ENCODE peak calls at places on chromosomes 11 and 22, in six cellular contexts. Y, E, M, A, N and P are unnamed samples.

GRCh38 chr11:86056262-86056911 is 12.5 kb downstream of the PICALM start:
- DNase-seq in Y (no peak), E (no peak), M (no peak), A (no peak), N (no peak), P (no peak)

GRCh38 chr22:36467946-36468345 is 13.5 kb downstream of the TXN2 start:
- DNase-seq in Y (no peak), E (peak), M (peak), A (no peak), N (no peak), P (peak)

GRCh38 chr11:122863704-122864326 is 18.7 kb upstream of the JHY start:
- DNase-seq in Y (peak), E (no peak), M (peak), A (no peak), N (no peak), P (peak)

GRCh38 chr11:125679397-125679796 is 1.2 kb downstream of the ACRV1 start:
- DNase-seq in Y (no peak), E (no peak), M (no peak), A (no peak), N (no peak), P (no peak)

GRCh38 chr11:83815736-83816135 is 529.6 kb upstream of the CCDC90B start:
- DNase-seq in Y (no peak), E (no peak), M (peak), A (no peak), N (no peak), P (peak)

GRCh38 chr11:92424281-92424680 is 199.7 kb downstream of the FAT3 start:
- DNase-seq in Y (no peak), E (no peak), M (no peak), A (no peak), N (no peak), P (peak)

GRCh38 chr11:35389897-35390462 is 29.4 kb downstream of the SLC1A2 start:
- DNase-seq in Y (no peak), E (no peak), M (peak), A (no peak), N (peak), P (no peak)

GRCh38 chr11:1157645-1158591 is at the start of gene MUC5AC:
- DNase-seq in Y (no peak), E (peak), M (no peak), A (no peak), N (no peak), P (no peak)

GRCh38 chr11:45087761-45088160 is 58.7 kb upstream of the PRDM11 start:
- DNase-seq in Y (no peak), E (no peak), M (no peak), A (no peak), N (no peak), P (no peak)

GRCh38 chr11:19955660-19956059 is 204.6 kb downstream of the DBX1 start:
- DNase-seq in Y (no peak), E (no peak), M (no peak), A (no peak), N (no peak), P (no peak)

GRCh38 chr22:27626675-27627443 is 174.7 kb downstream of the MN1 start:
- DNase-seq in Y (no peak), E (no peak), M (peak), A (no peak), N (no peak), P (no peak)

GRCh38 chr11:45382133-45382878 is 96.2 kb upstream of the SYT13 start:
- DNase-seq in Y (no peak), E (no peak), M (no peak), A (no peak), N (no peak), P (no peak)

GRCh38 chr11:112780351-112781043 is 180.7 kb upstream of the NCAM1 start:
- DNase-seq in Y (no peak), E (no peak), M (peak), A (no peak), N (no peak), P (no peak)

GRCh38 chr22:21796863-21797262 is 61.3 kb upstream of the YPEL1 start:
- DNase-seq in Y (no peak), E (no peak), M (peak), A (no peak), N (peak), P (no peak)

GRCh38 chr22:23245045-23245798 is 64.9 kb downstream of the BCR start:
- DNase-seq in Y (no peak), E (no peak), M (peak), A (no peak), N (no peak), P (peak)

GRCh38 chr22:19292262-19293230 is 1.0 kb upstream of the CLTCL1 start:
- DNase-seq in Y (no peak), E (peak), M (peak), A (no peak), N (peak), P (peak)

GRCh38 chr22:41367039-41367679 is 14.6 kb upstream of the TEF start:
- DNase-seq in Y (peak), E (peak), M (peak), A (peak), N (peak), P (peak)

GRCh38 chr22:22060200-22061084 is 77.9 kb upstream of the TOP3B start:
- DNase-seq in Y (peak), E (no peak), M (peak), A (no peak), N (no peak), P (peak)

GRCh38 chr11:2810401-2811205 is 75.0 kb downstream of the CDKN1C start:
- DNase-seq in Y (no peak), E (peak), M (no peak), A (no peak), N (no peak), P (no peak)

GRCh38 chr11:117384045-117384444 is 56.4 kb downstream of the CEP164 start:
- DNase-seq in Y (no peak), E (no peak), M (peak), A (no peak), N (no peak), P (peak)

GRCh38 chr11:15589070-15589626 is 474.4 kb downstream of the INSC start:
- DNase-seq in Y (no peak), E (no peak), M (no peak), A (no peak), N (no peak), P (no peak)
- TF ChIP-seq CTCF in Y (no peak), E (no peak), M (no peak), A (no peak), N (no peak), P (no peak)

GRCh38 chr11:47187723-47188122 is 1.5 kb upstream of the PACSIN3 start:
- DNase-seq in Y (peak), E (no peak), M (no peak), A (no peak), N (no peak), P (no peak)

GRCh38 chr11:47186076-47186936 is at the start of gene PACSIN3:
- DNase-seq in Y (peak), E (peak), M (peak), A (no peak), N (no peak), P (peak)

GRCh38 chr11:47188262-47188661 is 2.0 kb upstream of the PACSIN3 start:
- DNase-seq in Y (no peak), E (no peak), M (no peak), A (no peak), N (no peak), P (peak)

GRCh38 chr11:47185305-47186075 is 744 bp downstream of the PACSIN3 start:
- DNase-seq in Y (peak), E (peak), M (peak), A (no peak), N (peak), P (peak)

DNA sequence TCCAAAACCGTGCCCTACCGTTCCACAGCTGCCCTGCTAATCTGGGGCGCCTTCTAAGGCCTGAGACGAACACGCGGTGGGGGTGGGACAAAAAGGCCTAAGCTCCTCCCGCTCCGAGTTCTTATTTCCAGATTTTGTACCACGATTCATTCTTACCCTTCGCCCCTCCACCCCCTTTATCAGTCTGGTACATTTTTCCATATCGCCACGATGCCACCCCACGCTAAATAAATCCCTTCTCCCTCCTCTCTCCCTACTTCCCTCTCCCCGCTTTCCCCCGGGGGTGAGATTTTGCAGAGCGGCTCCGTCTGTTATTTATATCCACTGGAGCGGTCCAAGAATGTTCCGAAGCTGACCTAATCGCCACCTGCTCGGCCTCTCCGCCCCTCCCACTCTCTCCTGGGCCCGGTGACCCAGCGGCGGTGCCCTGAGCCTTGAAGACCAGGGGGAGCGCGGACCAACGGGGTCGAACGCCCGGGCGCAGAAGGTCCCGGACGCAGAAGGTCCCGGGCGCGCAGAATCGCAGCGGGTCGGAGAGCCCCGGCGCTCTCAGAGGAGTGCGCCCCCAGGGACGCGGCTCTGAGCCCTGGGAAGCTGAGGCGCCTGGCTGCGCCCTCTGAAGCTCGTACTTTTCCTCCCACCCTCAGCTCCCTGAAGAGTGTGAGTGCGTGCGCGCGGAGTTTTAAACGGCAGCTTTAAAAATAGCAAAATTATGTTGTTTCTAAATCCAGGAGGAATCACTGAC is 875 bp upstream of the PACSIN3 start:
- DNase-seq in Y (peak), E (peak), M (peak), A (no peak), N (no peak), P (peak)
- TF ChIP-seq CTCF in Y (no peak), E (no peak), M (no peak), A (no peak), N (no peak), P (no peak)

DNA sequence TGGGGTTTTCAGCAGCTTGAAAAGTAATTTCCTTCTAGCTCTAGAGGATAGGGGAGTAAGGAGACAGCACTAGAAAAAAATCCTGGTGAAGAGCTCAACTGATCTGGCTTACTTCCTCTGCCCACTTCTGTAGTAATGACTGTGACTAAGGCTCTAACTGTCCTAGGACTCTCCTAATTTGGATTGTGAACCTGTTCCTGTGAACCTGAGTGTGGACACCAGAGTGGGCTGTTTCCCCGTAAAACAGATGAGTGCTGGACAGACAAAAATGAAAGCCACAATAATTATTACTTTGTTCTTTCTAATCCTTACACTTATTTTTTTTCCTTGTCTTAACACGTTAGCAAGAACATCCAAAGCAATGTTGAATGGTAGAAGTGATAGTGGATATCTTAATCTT is 154.1 kb downstream of the AASDHPPT start:
- DNase-seq in Y (no peak), E (no peak), M (no peak), A (no peak), N (no peak), P (peak)
- TF ChIP-seq CTCF in Y (peak), E (no peak), M (peak), A (no peak), N (no peak), P (peak)

GRCh38 chr11:61734767-61735166 is 17.7 kb upstream of the MYRF start:
- DNase-seq in Y (no peak), E (no peak), M (no peak), A (no peak), N (no peak), P (no peak)

GRCh38 chr11:61731956-61732675 is 20.3 kb upstream of the MYRF start:
- DNase-seq in Y (no peak), E (no peak), M (no peak), A (no peak), N (no peak), P (peak)

GRCh38 chr11:61732705-61733104 is 19.7 kb upstream of the MYRF start:
- DNase-seq in Y (no peak), E (peak), M (peak), A (no peak), N (no peak), P (peak)

GRCh38 chr11:61731211-61731955 is 21.1 kb upstream of the MYRF start:
- DNase-seq in Y (no peak), E (no peak), M (no peak), A (no peak), N (no peak), P (no peak)

GRCh38 chr11:61733120-61733978 is 19.1 kb upstream of the MYRF start:
- DNase-seq in Y (peak), E (peak), M (peak), A (peak), N (peak), P (peak)
- TF ChIP-seq CTCF in Y (peak), E (peak), M (peak), A (peak), N (peak), P (peak)

GRCh38 chr11:59141673-59142460 is 789 bp upstream of the FAM111A start:
- DNase-seq in Y (no peak), E (no peak), M (no peak), A (no peak), N (no peak), P (peak)

GRCh38 chr11:59144096-59144495 is 1.4 kb downstream of the FAM111A start:
- DNase-seq in Y (no peak), E (no peak), M (no peak), A (no peak), N (no peak), P (no peak)

GRCh38 chr11:59144579-59145345 is 2.1 kb downstream of the FAM111A start:
- DNase-seq in Y (peak), E (peak), M (peak), A (peak), N (peak), P (peak)

GRCh38 chr11:59141191-59141590 is 1.5 kb upstream of the FAM111A start:
- DNase-seq in Y (no peak), E (no peak), M (no peak), A (no peak), N (no peak), P (no peak)

GRCh38 chr11:59142530-59143507 is at the start of gene FAM111A:
- DNase-seq in Y (peak), E (peak), M (peak), A (peak), N (peak), P (peak)
- TF ChIP-seq CTCF in Y (peak), E (peak), M (peak), A (no peak), N (peak), P (no peak)

GRCh38 chr22:38981005-38981658 is 1.0 kb upstream of the APOBEC3B start:
- DNase-seq in Y (peak), E (no peak), M (peak), A (no peak), N (peak), P (peak)
- TF ChIP-seq CTCF in Y (peak), E (peak), M (peak), A (no peak), N (peak), P (peak)

DNA sequence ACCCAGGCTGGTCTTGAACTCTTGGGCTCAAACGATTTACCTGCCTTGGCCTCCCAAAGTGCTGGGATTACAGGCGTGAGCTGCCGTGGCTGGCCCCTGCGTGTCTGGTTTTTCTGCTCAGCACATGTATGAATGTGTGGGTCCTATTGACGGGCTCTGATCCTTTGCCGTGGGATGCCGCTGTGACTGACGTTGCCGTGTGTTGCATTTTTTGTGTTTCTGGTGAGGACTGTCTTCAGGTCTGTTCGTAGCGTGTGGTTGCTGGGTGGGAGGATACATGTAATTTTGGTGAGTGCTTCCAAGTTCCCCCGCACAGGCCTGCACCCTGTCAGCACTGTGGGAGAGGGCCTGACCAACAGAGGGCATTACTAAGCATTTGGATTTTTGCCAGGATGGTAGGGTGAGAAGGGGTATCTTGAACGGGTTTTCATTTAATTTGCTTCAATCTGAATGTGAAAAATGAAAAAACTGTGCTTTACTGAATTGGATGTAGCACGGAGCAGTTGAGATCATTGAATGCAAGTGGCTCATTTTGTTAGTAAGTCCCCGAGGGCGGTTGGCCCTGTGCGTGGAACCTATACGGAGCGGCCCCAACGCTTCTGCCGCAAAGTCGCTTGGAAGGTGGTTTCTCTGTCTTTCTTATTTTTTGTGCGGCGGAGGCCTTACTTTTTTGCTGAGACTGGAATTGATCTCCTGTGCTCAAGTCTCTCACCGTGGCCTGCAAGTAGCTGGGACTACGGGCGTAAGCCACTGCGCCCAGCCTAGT is 8.2 kb downstream of the ZBED4 start:
- DNase-seq in Y (no peak), E (peak), M (no peak), A (no peak), N (no peak), P (no peak)
- TF ChIP-seq CTCF in Y (no peak), E (no peak), M (no peak), A (no peak), N (no peak), P (no peak)

GRCh38 chr11:66957971-66958231 is 282 bp downstream of the PC start:
- DNase-seq in Y (no peak), E (no peak), M (no peak), A (no peak), N (no peak), P (no peak)

GRCh38 chr11:66958956-66959274 is 732 bp upstream of the PC start:
- DNase-seq in Y (no peak), E (no peak), M (no peak), A (no peak), N (no peak), P (no peak)

GRCh38 chr11:66953431-66953833 is 4.8 kb downstream of the PC start:
- DNase-seq in Y (no peak), E (no peak), M (no peak), A (no peak), N (peak), P (no peak)

GRCh38 chr11:66958232-66958955 is at the start of gene PC:
- DNase-seq in Y (peak), E (peak), M (peak), A (peak), N (peak), P (peak)

DNA sequence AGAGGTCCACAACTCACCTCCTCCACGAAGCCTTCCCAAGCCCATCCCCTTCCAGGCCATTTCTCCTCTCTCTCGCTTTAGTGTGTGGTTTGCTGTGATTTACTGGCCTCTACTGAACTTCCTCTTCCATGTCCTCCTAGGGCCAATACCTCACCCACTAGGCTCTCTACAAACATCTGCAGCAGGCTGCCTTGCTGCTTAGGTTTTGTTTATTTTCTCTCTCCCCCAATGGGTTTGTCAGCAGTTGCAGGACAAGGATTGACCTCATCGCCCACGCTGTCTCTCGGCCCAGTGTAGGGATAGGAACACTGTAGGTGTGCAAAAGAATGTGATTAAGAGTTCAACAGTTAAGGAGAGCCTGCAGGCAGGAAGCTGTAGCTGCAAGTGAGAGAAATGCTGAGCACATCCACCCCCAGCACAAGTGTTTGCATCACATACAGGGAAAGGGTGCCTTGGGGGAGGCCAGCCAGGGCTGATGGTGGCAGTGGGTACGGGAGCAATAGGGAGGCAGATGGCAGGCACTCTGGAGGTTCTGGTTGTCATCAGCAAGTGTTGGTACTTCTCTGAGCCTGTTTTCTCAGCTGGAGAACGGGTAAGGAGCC is 1.4 kb downstream of the PC start:
- DNase-seq in Y (peak), E (no peak), M (peak), A (no peak), N (no peak), P (peak)
- TF ChIP-seq CTCF in Y (peak), E (no peak), M (peak), A (no peak), N (no peak), P (no peak)

DNA sequence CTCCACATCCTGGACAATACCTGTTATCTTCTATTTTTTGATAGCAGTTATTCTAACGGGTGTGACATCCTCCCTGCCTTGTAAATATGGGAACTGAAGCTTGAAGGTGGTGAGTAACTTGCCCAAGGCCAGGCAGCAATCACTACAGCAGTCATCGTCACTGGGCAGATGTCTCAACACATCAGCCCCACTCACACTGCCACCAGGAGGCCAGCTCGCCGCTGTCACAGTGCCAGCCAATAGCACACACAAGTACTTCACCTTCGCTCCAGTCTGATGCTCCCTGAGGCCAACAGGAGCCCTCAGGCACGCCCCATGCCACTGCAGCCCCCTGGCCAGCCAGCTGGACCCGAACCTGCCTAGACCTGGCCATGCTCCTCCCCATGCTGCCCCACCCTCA is 4.9 kb upstream of the TTLL1 start:
- DNase-seq in Y (no peak), E (no peak), M (peak), A (no peak), N (no peak), P (no peak)
- TF ChIP-seq CTCF in Y (no peak), E (no peak), M (peak), A (no peak), N (no peak), P (no peak)

GRCh38 chr11:12871788-12872321 is 137.3 kb upstream of the RASSF10 start:
- DNase-seq in Y (no peak), E (peak), M (peak), A (no peak), N (no peak), P (peak)

GRCh38 chr11:12871251-12871650 is 137.9 kb upstream of the RASSF10 start:
- DNase-seq in Y (no peak), E (no peak), M (no peak), A (no peak), N (no peak), P (peak)

GRCh38 chr11:12865871-12866595 is 143.1 kb upstream of the RASSF10 start:
- DNase-seq in Y (no peak), E (peak), M (no peak), A (no peak), N (no peak), P (no peak)

GRCh38 chr11:12867531-12867930 is 141.6 kb upstream of the RASSF10 start:
- DNase-seq in Y (no peak), E (no peak), M (no peak), A (no peak), N (no peak), P (no peak)

GRCh38 chr11:12868315-12869073 is 140.6 kb upstream of the RASSF10 start:
- DNase-seq in Y (no peak), E (no peak), M (peak), A (no peak), N (no peak), P (peak)
- TF ChIP-seq CTCF in Y (peak), E (peak), M (peak), A (peak), N (no peak), P (peak)